ENCODE peak calls at places on chromosomes 11 and 22, in seven cellular contexts. O, M, R, H, X, U and S are unnamed samples.

GRCh38 chr11:64359712-64360402 is 895 bp downstream of the RPS6KA4 start:
- DNase-seq in O (no peak), M (no peak), R (no peak), H (no peak), X (peak; percentile 46), U (peak; percentile 22), S (peak; percentile 49)

GRCh38 chr11:20501971-20502370 is 97.4 kb upstream of the SLC6A5 start:
- DNase-seq in O (no peak), M (no peak), R (no peak), H (no peak), X (no peak), U (no peak), S (no peak)

GRCh38 chr11:45248501-45249011 is 37.6 kb downstream of the SYT13 start:
- DNase-seq in O (no peak), M (no peak), R (no peak), H (no peak), X (no peak), U (no peak), S (no peak)

GRCh38 chr11:15535414-15535813 is 420.7 kb downstream of the INSC start:
- DNase-seq in O (no peak), M (no peak), R (no peak), H (no peak), X (no peak), U (no peak), S (no peak)

GRCh38 chr11:125553357-125553756 is 15.9 kb upstream of the EI24 start:
- DNase-seq in O (no peak), M (no peak), R (no peak), H (no peak), X (no peak), U (no peak), S (no peak)

GRCh38 chr11:118200497-118200896 is 24.1 kb upstream of the SCN2B start:
- DNase-seq in O (no peak), M (no peak), R (no peak), H (no peak), X (no peak), U (no peak), S (no peak)

GRCh38 chr22:25475554-25476022 is 88.9 kb upstream of the GRK3 start:
- DNase-seq in O (no peak), M (peak; percentile 51), R (no peak), H (no peak), X (no peak), U (no peak), S (no peak)

GRCh38 chr11:2092956-2093412 is 46.2 kb downstream of the IGF2 start:
- DNase-seq in O (no peak), M (peak; percentile 95), R (no peak), H (peak; percentile 50), X (peak; percentile 98), U (peak; percentile 71), S (no peak)

GRCh38 chr11:35605691-35606090 is 12.6 kb upstream of the FJX1 start:
- DNase-seq in O (no peak), M (no peak), R (no peak), H (no peak), X (no peak), U (no peak), S (no peak)

GRCh38 chr11:78099671-78100070 is 20.0 kb upstream of the NDUFC2 start:
- DNase-seq in O (no peak), M (peak; percentile 29), R (no peak), H (no peak), X (no peak), U (no peak), S (no peak)

GRCh38 chr11:32439488-32440210 is 4.3 kb upstream of the WT1 start:
- DNase-seq in O (no peak), M (no peak), R (no peak), H (no peak), X (no peak), U (no peak), S (no peak)

GRCh38 chr11:108223449-108224149 is 732 bp downstream of the ATM start:
- DNase-seq in O (no peak), M (no peak), R (no peak), H (no peak), X (no peak), U (no peak), S (peak; percentile 41)

GRCh38 chr11:124865902-124866851 is 945 bp downstream of the ROBO3 start:
- DNase-seq in O (no peak), M (no peak), R (no peak), H (peak; percentile 74), X (peak; percentile 59), U (peak; percentile 31), S (no peak)

GRCh38 chr11:2590951-2591754 is 108.6 kb downstream of the KCNQ1OT1 start:
- DNase-seq in O (no peak), M (no peak), R (no peak), H (no peak), X (no peak), U (no peak), S (no peak)

GRCh38 chr11:1011320-1011698 is 25.2 kb downstream of the MUC6 start:
- DNase-seq in O (no peak), M (no peak), R (no peak), H (no peak), X (no peak), U (no peak), S (no peak)

GRCh38 chr11:128908391-128909246 is 17.5 kb downstream of the KCNJ5 start:
- DNase-seq in O (no peak), M (peak; percentile 68), R (no peak), H (no peak), X (peak; percentile 78), U (peak; percentile 63), S (no peak)

GRCh38 chr11:130151196-130151595 is 8.4 kb upstream of the ST14 start:
- DNase-seq in O (no peak), M (no peak), R (no peak), H (no peak), X (no peak), U (no peak), S (peak; percentile 37)

GRCh38 chr11:57453543-57454177 is 6.7 kb upstream of the RTN4RL2 start:
- DNase-seq in O (peak; percentile 94), M (no peak), R (no peak), H (no peak), X (no peak), U (no peak), S (no peak)

GRCh38 chr11:64876835-64877341 is 1.5 kb downstream of the EHD1 start:
- DNase-seq in O (peak; percentile 39), M (peak; percentile 52), R (no peak), H (peak; percentile 75), X (peak; percentile 81), U (peak; percentile 58), S (no peak)

GRCh38 chr11:103055174-103055890 is 36.6 kb downstream of the DCUN1D5 start:
- DNase-seq in O (peak; percentile 32), M (no peak), R (no peak), H (no peak), X (no peak), U (no peak), S (peak; percentile 54)

GRCh38 chr22:20420157-20420842 is 17.3 kb downstream of the SCARF2 start:
- DNase-seq in O (no peak), M (no peak), R (no peak), H (peak; percentile 20), X (no peak), U (no peak), S (no peak)

GRCh38 chr22:37373451-37373850 is 53.8 kb downstream of the ELFN2 start:
- DNase-seq in O (no peak), M (no peak), R (no peak), H (no peak), X (no peak), U (no peak), S (no peak)

GRCh38 chr22:37370306-37370979 is 56.8 kb downstream of the ELFN2 start:
- DNase-seq in O (no peak), M (peak; percentile 30), R (no peak), H (no peak), X (peak; percentile 29), U (peak; percentile 39), S (peak; percentile 75)

GRCh38 chr22:37369536-37369935 is 57.7 kb downstream of the ELFN2 start:
- DNase-seq in O (no peak), M (no peak), R (no peak), H (no peak), X (no peak), U (no peak), S (no peak)

GRCh38 chr22:37371491-37371890 is 55.8 kb downstream of the ELFN2 start:
- DNase-seq in O (no peak), M (no peak), R (no peak), H (no peak), X (no peak), U (no peak), S (no peak)

GRCh38 chr22:37371911-37372310 is 55.4 kb downstream of the ELFN2 start:
- DNase-seq in O (no peak), M (no peak), R (no peak), H (no peak), X (no peak), U (no peak), S (no peak)
- H3K4me1 ChIP-seq in O (peaks cover 8% of the 10 kb centered on the region), M (peaks cover 7% of the 10 kb centered on the region), R (no peaks in the 10 kb centered on the region), H (no peaks in the 10 kb centered on the region), X (no peaks in the 10 kb centered on the region), U (peaks cover 4% of the 10 kb centered on the region), S (peaks cover 63% of the 10 kb centered on the region)

GRCh38 chr11:13031349-13031748 is 22.2 kb downstream of the RASSF10 start:
- DNase-seq in O (no peak), M (no peak), R (no peak), H (no peak), X (no peak), U (no peak), S (no peak)

GRCh38 chr11:13029872-13030271 is 20.8 kb downstream of the RASSF10 start:
- DNase-seq in O (no peak), M (no peak), R (no peak), H (no peak), X (no peak), U (no peak), S (no peak)

GRCh38 chr11:13028322-13028721 is 19.2 kb downstream of the RASSF10 start:
- DNase-seq in O (no peak), M (no peak), R (no peak), H (no peak), X (no peak), U (no peak), S (no peak)

GRCh38 chr11:13033760-13034533 is 24.8 kb downstream of the RASSF10 start:
- DNase-seq in O (no peak), M (no peak), R (no peak), H (no peak), X (no peak), U (no peak), S (no peak)

GRCh38 chr11:13030857-13031256 is 21.7 kb downstream of the RASSF10 start:
- DNase-seq in O (peak; percentile 14), M (peak; percentile 88), R (no peak), H (no peak), X (peak; percentile 95), U (peak; percentile 61), S (no peak)
- H3K27ac ChIP-seq in O (no peak overlapping the region), M (no peak overlapping the region), R (no peak overlapping the region), H (no peak overlapping the region), X (peak overlapping the region; percentile 64), U (no peak overlapping the region), S (no peak overlapping the region)

DNA sequence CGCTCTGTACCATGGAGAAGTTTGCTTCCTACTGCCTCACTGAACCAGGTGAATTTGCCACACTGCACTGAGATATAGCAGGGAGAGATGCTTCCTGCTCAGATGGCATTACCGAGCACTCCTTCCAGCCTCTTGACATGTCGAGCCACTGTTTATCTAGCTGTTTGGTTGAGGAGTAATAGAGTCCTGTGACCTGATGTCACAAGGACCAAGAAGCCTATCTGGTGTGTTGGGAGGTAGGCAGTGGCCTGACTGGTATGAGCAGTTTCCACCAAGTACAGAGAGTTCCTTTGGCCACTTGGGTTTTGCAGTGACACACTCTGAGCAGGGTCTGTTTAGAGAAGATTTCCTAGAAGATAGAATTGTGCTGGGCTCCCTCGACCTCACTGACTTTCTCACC is 5.2 kb downstream of the ACAD8 start:
- DNase-seq in O (no peak), M (peak; percentile 43), R (no peak), H (no peak), X (no peak), U (no peak), S (no peak)
- TF ChIP-seq CTCF in O (no peak), M (no peak), R (no peak), H (no peak), X (no peak), U (no peak), S (no peak)

GRCh38 chr11:66070604-66071325 is 693 bp downstream of the PACS1 start:
- DNase-seq in O (no peak), M (peak; percentile 60), R (no peak), H (no peak), X (peak; percentile 63), U (peak; percentile 43), S (no peak)
- H3K4me1 ChIP-seq in O (peaks cover 59% of the 10 kb centered on the region), M (peaks cover 5% of the 10 kb centered on the region), R (peaks cover 26% of the 10 kb centered on the region), H (no peaks in the 10 kb centered on the region), X (peaks cover 57% of the 10 kb centered on the region), U (peaks cover 20% of the 10 kb centered on the region), S (peaks cover 50% of the 10 kb centered on the region)